ENCODE peak calls at places on chromosomes 12 and 14, in seven cellular contexts. Z, K, S, X, V, U and Q are unnamed samples.

GRCh38 chr12:69396963-69397362 is 37.4 kb downstream of the YEATS4 start:
- DNase-seq in Z (no peak), K (no peak), S (no peak), X (no peak), V (no peak), U (no peak), Q (no peak)

GRCh38 chr14:40417777-40418401 is 985.7 kb upstream of the FBXO33 start:
- DNase-seq in Z (peak), K (peak), S (no peak), X (peak), V (no peak), U (peak), Q (no peak)

GRCh38 chr14:64755661-64756265 is 51.5 kb downstream of the PLEKHG3 start:
- DNase-seq in Z (no peak), K (no peak), S (peak), X (peak), V (no peak), U (no peak), Q (no peak)

GRCh38 chr12:4809013-4809448 is 88.8 kb downstream of the GALNT8 start:
- DNase-seq in Z (peak), K (no peak), S (no peak), X (no peak), V (no peak), U (peak), Q (no peak)

GRCh38 chr12:112527501-112527900 is 108.8 kb downstream of the PTPN11 start:
- DNase-seq in Z (no peak), K (no peak), S (no peak), X (no peak), V (no peak), U (no peak), Q (no peak)

GRCh38 chr14:54108481-54109471 is 152.2 kb upstream of the BMP4 start:
- DNase-seq in Z (no peak), K (no peak), S (no peak), X (peak), V (no peak), U (no peak), Q (no peak)

GRCh38 chr12:538731-539539 is 79.2 kb downstream of the B4GALNT3 start:
- DNase-seq in Z (no peak), K (no peak), S (peak), X (no peak), V (peak), U (no peak), Q (peak)

GRCh38 chr12:51848843-51849735 is 571 bp upstream of the FIGNL2 start:
- DNase-seq in Z (peak), K (no peak), S (no peak), X (no peak), V (no peak), U (no peak), Q (no peak)

GRCh38 chr14:32372154-32372553 is 43.1 kb downstream of the AKAP6 start:
- DNase-seq in Z (no peak), K (no peak), S (no peak), X (peak), V (no peak), U (no peak), Q (no peak)

GRCh38 chr12:58030566-58031279 is 89.4 kb downstream of the ATP23 start:
- DNase-seq in Z (no peak), K (no peak), S (no peak), X (peak), V (no peak), U (no peak), Q (no peak)

GRCh38 chr14:20417250-20418186 is 4.2 kb upstream of the TEP1 start:
- DNase-seq in Z (no peak), K (no peak), S (no peak), X (no peak), V (no peak), U (no peak), Q (no peak)

GRCh38 chr12:132217800-132218518 is 73.7 kb downstream of the NOC4L start:
- DNase-seq in Z (no peak), K (no peak), S (no peak), X (no peak), V (no peak), U (no peak), Q (no peak)

GRCh38 chr12:99611117-99611516 is 36.4 kb upstream of the GARIN6 start:
- DNase-seq in Z (no peak), K (no peak), S (no peak), X (no peak), V (no peak), U (no peak), Q (no peak)

GRCh38 chr14:30177776-30178175 is 250.1 kb upstream of the PRKD1 start:
- DNase-seq in Z (no peak), K (no peak), S (no peak), X (no peak), V (no peak), U (no peak), Q (no peak)

GRCh38 chr12:110270125-110270962 is 10.7 kb upstream of the ATP2A2 start:
- DNase-seq in Z (peak), K (no peak), S (no peak), X (peak), V (no peak), U (no peak), Q (peak)

GRCh38 chr12:121669525-121669908 is at the start of gene MORN3:
- DNase-seq in Z (no peak), K (no peak), S (no peak), X (no peak), V (no peak), U (no peak), Q (no peak)

GRCh38 chr14:90154110-90154509 is 92.3 kb downstream of the KCNK13 start:
- DNase-seq in Z (no peak), K (no peak), S (no peak), X (no peak), V (no peak), U (no peak), Q (no peak)

GRCh38 chr12:132771126-132771838 is 9.7 kb upstream of the ANKLE2 start:
- DNase-seq in Z (no peak), K (no peak), S (peak), X (no peak), V (peak), U (peak), Q (no peak)

GRCh38 chr14:76950043-76951020 is 78.2 kb downstream of the IRF2BPL start:
- DNase-seq in Z (no peak), K (no peak), S (no peak), X (no peak), V (no peak), U (no peak), Q (no peak)

GRCh38 chr14:53035796-53036195 is 84.9 kb upstream of the FERMT2 start:
- DNase-seq in Z (no peak), K (no peak), S (no peak), X (no peak), V (no peak), U (no peak), Q (no peak)

GRCh38 chr14:64899958-64900357 is 14.3 kb upstream of the CHURC1 start:
- DNase-seq in Z (no peak), K (no peak), S (no peak), X (no peak), V (no peak), U (no peak), Q (no peak)

GRCh38 chr12:92288533-92288932 is 142.9 kb upstream of the BTG1 start:
- DNase-seq in Z (no peak), K (no peak), S (no peak), X (no peak), V (no peak), U (no peak), Q (no peak)

GRCh38 chr14:103806805-103807204 is 40.6 kb downstream of the PPP1R13B start:
- DNase-seq in Z (no peak), K (no peak), S (no peak), X (no peak), V (no peak), U (peak), Q (no peak)

GRCh38 chr12:50112456-50113218 is 601 bp downstream of the COX14 start:
- DNase-seq in Z (peak), K (peak), S (no peak), X (peak), V (no peak), U (no peak), Q (no peak)

GRCh38 chr14:93970967-93971634 is 5.3 kb downstream of the ASB2 start:
- DNase-seq in Z (no peak), K (no peak), S (no peak), X (no peak), V (no peak), U (peak), Q (no peak)

GRCh38 chr12:12520278-12520677 is 42.4 kb downstream of the DUSP16 start:
- DNase-seq in Z (no peak), K (no peak), S (no peak), X (no peak), V (no peak), U (no peak), Q (no peak)

GRCh38 chr12:87425942-87426554 is 603.2 kb downstream of the C12orf50 start:
- DNase-seq in Z (no peak), K (no peak), S (no peak), X (no peak), V (no peak), U (no peak), Q (no peak)